ENCODE peak calls at places on chromosome 10, in four cellular contexts. V, Y, I and S are unnamed samples.

GRCh38 chr10:14560274-14560673 is 214.4 kb downstream of the FAM107B start:
- DNase-seq in V (no peak), Y (peak; percentile 85), I (peak; percentile 92), S (peak; percentile 58)

GRCh38 chr10:121831777-121832176 is 96.1 kb downstream of the ATE1 start:
- DNase-seq in V (no peak), Y (no peak), I (no peak), S (no peak)

GRCh38 chr10:122446668-122447410 is 7.6 kb upstream of the ARMS2 start:
- DNase-seq in V (no peak), Y (peak; percentile 62), I (peak; percentile 20), S (no peak)

GRCh38 chr10:108238261-108238660 is 1073.8 kb upstream of the SORCS1 start:
- DNase-seq in V (no peak), Y (no peak), I (no peak), S (no peak)

GRCh38 chr10:79153753-79154152 is 85.0 kb downstream of the ZMIZ1 start:
- DNase-seq in V (no peak), Y (no peak), I (no peak), S (no peak)

GRCh38 chr10:59047180-59047579 is 129.3 kb upstream of the PHYHIPL start:
- DNase-seq in V (no peak), Y (no peak), I (no peak), S (no peak)

GRCh38 chr10:98848361-98848760 is 387.3 kb downstream of the HPSE2 start:
- DNase-seq in V (no peak), Y (no peak), I (peak; percentile 2), S (no peak)

GRCh38 chr10:121988361-121989324 is at the start of gene TACC2:
- DNase-seq in V (no peak), Y (no peak), I (no peak), S (no peak)

GRCh38 chr10:131943021-131943814 is 38.5 kb downstream of the BNIP3 start:
- DNase-seq in V (no peak), Y (peak; percentile 87), I (peak; percentile 51), S (no peak)

GRCh38 chr10:116913681-116914080 is 64.4 kb downstream of the ENO4 start:
- DNase-seq in V (no peak), Y (no peak), I (no peak), S (no peak)

GRCh38 chr10:130453721-130454542 is 317.7 kb downstream of the GLRX3 start:
- DNase-seq in V (no peak), Y (no peak), I (no peak), S (no peak)

DNA sequence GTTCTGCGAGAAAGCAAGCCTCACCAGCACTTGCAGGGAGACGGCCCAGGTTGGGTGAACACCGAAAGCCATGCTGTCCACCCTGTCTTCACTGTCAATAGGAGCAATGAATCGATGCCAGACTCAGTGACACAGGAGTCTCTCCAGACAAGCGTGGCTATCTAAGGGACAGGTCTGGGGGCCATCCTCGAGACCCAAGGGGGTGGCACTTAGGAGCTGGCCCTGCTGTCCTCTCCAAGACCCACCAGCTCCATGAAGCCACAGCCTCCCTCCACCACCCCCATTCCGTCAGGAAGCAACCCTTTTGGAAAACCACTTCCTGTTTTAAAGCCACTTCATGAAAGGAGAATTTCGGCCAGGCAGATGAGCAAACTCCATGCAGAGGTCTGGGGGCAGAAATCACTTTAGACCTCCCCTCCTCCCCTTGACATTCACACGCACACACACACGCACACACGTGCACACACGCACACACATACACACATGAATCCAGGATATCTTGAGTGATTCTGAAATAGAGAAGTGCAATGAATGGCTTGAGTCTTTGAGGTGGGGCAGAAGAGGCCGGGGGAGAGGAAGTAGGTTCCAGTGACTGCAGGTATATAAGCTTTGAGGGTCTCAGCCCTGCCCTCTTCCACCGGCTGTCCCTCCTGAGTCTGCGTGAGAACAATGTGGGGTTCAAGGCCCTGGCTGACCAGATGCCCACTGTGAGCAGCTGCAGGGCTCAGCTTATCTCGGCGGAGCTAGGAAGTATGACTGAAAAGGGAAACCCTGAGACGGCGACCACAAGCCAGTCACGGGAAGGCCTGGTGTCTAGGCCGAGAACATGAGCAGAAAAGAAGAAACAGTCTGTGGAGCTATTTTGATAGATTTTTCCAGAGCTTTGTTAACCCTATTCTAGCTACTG is 25.0 kb downstream of the RGS10 start:
- DNase-seq in V (peak; percentile 62), Y (peak; percentile 46), I (peak; percentile 86), S (peak; percentile 85)
- H3K4me3 ChIP-seq in V (no peak overlapping the region), Y (no peak overlapping the region), I (peak overlapping the region; percentile 38), S (peak overlapping the region; percentile 43)

DNA sequence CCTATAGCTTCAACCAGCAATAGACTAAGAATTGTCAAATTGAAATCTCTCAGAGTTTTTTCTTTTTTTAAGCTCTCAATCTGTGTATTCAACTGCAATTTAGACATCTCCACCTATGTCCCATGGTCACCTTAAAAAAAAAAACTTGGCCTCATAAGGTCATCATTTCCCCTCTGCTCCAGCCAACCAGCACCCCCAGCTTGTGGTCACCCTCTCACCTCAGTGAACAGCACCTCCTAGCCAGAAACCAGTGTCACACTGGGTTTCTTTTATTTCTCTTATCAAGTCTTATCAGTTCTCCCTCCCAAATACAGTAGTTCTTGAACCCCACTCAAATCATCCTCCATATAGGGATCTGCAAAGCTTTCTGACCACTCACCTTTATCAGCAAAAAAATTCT is 4.0 kb downstream of the ITGB1 start:
- DNase-seq in V (no peak), Y (no peak), I (no peak), S (peak; percentile 77)
- H3K4me3 ChIP-seq in V (no peak overlapping the region), Y (peak overlapping the region; percentile 88), I (no peak overlapping the region), S (peak overlapping the region; percentile 85)

GRCh38 chr10:113148899-113149298 is 198.9 kb downstream of the TCF7L2 start:
- DNase-seq in V (no peak), Y (no peak), I (no peak), S (no peak)
- H3K4me3 ChIP-seq in V (no peak overlapping the region), Y (no peak overlapping the region), I (no peak overlapping the region), S (no peak overlapping the region)

GRCh38 chr10:86958109-86958830 is at the start of gene SNCG:
- DNase-seq in V (peak; percentile 30), Y (peak; percentile 71), I (no peak), S (no peak)
- H3K4me3 ChIP-seq in V (no peak within 1 kb of the TSS), Y (no peak within 1 kb of the TSS), I (no peak within 1 kb of the TSS), S (no peak within 1 kb of the TSS)

DNA sequence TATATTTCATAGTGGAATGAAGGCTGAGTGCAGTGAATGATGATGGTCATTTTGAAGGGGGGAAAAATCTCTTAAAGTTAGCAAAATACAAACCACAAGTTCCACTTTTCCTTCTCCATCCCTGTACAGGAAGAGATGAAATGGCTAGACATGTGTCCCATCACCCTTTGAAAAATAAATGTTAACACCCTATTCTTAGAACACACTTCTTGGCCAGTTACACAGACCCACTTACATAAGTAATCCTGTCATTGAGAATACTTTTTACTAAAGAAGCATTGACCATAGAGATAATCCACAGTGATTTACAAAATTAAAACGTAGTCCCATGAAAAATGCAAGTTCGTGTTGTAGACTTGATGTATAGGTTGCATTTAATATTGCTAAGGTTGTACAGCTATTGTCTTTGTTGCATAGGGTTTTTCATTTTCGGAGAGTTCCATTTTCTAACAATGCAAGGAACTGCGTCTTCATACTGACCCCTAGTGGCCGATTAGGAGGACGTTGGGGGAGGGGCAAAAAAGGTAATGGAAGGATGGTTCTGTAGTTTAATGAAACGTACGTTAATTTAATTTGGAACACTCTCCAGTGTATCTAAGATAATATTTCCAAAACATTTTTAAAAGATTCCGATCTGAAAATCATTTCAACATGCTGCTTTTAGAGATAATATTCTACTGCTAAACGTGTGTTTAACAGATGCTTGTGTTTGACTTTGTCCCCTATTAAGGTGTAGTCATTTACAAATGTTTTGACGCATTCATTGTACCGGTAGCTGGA is 60.9 kb downstream of the ARMC3 start:
- DNase-seq in V (peak; percentile 71), Y (peak; percentile 72), I (peak; percentile 59), S (peak; percentile 73)
- H3K4me3 ChIP-seq in V (no peak overlapping the region), Y (no peak overlapping the region), I (no peak overlapping the region), S (no peak overlapping the region)

GRCh38 chr10:104327745-104328635 is 10.3 kb downstream of the ITPRIP start:
- DNase-seq in V (no peak), Y (peak; percentile 70), I (peak; percentile 87), S (no peak)

GRCh38 chr10:104328916-104329710 is 9.2 kb downstream of the ITPRIP start:
- DNase-seq in V (peak; percentile 84), Y (peak; percentile 76), I (peak; percentile 95), S (peak; percentile 38)

GRCh38 chr10:104329754-104330153 is 8.5 kb downstream of the ITPRIP start:
- DNase-seq in V (no peak), Y (peak; percentile 50), I (peak; percentile 78), S (no peak)

GRCh38 chr10:104326991-104327610 is 11.2 kb downstream of the ITPRIP start:
- DNase-seq in V (no peak), Y (peak; percentile 23), I (no peak), S (no peak)

DNA sequence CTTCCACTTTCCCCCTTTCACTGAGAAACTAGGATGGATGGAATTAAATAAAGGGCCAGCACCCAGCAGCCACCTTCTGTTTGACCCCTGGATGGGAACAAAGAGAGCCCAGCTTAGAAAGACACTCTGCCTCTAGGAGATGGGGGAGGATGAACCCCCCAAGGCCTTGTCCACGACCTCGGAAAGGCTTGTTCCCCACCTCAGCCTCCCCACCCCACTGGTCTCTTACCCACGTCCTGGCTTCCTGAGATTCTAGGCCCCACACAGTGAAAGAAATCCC is 9.7 kb downstream of the ITPRIP start:
- DNase-seq in V (no peak), Y (no peak), I (no peak), S (no peak)
- H3K4me3 ChIP-seq in V (no peak overlapping the region), Y (peak overlapping the region; percentile 59), I (peak overlapping the region; percentile 56), S (no peak overlapping the region)

GRCh38 chr10:92829042-92829785 is 19.1 kb upstream of the EXOC6 start:
- DNase-seq in V (no peak), Y (peak; percentile 68), I (peak; percentile 81), S (no peak)

GRCh38 chr10:92826061-92826460 is 22.3 kb upstream of the EXOC6 start:
- DNase-seq in V (no peak), Y (no peak), I (no peak), S (no peak)

GRCh38 chr10:92822964-92823363 is 25.4 kb upstream of the EXOC6 start:
- DNase-seq in V (no peak), Y (no peak), I (peak; percentile 64), S (peak; percentile 14)

GRCh38 chr10:92830478-92831389 is 17.6 kb upstream of the EXOC6 start:
- DNase-seq in V (no peak), Y (no peak), I (peak; percentile 58), S (peak; percentile 22)

GRCh38 chr10:92826504-92826903 is 21.8 kb upstream of the EXOC6 start:
- DNase-seq in V (no peak), Y (no peak), I (no peak), S (no peak)
- H3K4me3 ChIP-seq in V (no peak overlapping the region), Y (no peak overlapping the region), I (no peak overlapping the region), S (no peak overlapping the region)

DNA sequence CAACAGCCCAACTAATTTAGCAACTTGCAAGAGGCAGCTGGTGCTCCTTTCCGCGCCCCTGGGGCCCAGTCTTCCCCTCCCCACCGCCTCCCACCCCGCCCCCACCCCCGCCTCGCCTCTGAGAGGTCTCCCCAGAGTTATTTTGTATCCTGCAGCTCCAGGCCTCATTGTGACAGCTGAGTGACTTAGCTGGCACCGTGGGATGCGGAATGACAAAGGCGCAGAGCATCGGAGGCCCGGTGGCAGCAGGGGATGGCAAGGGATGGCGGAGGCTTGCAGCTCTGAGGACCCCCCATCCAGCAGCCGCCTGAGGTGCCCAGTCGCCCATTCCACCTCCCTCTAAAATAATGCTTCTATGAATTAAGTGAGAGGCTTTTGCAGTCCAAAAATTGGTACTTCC is 12.5 kb upstream of the KAT6B start:
- DNase-seq in V (no peak), Y (peak; percentile 60), I (no peak), S (no peak)
- H3K4me3 ChIP-seq in V (no peak overlapping the region), Y (no peak overlapping the region), I (no peak overlapping the region), S (no peak overlapping the region)

DNA sequence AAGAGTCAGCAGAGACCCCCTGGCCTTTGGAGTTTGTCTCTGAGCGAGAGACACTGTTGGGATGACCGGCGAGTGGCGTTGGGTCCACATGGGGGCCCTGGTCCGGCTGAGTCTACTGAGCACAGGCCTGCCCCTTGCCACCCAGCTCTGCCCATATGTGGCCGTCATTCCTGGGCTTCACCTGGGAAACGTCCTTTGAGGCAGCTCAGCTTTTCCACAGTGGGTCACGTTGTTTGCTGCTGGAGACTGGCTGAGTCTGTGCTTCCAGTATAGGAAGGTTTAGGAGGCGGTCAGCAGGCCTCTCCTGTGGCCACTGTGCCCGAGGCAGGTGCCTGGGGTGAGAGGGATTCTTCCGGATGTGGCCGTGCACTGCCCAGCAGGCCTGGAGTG is 17.1 kb downstream of the ADAM8 start:
- DNase-seq in V (no peak), Y (no peak), I (no peak), S (no peak)
- H3K4me3 ChIP-seq in V (no peak overlapping the region), Y (no peak overlapping the region), I (no peak overlapping the region), S (no peak overlapping the region)